ENCODE peak calls at places on chromosomes 1 and 21, in nine cellular contexts. R is HAP-1, E is stomach, W is fibroblast of mammary gland, V is fibroblast of gingiva, U is NCI-H1092 treated with DMSO at 0.1 percent for 48 hours, A is adipocyte, I is neuronal stem cell, N is astrocyte of the hippocampus. T is an unnamed sample.
A peak's percentile ranks its signal among the peaks of the same experiment; 100 is the strongest.

GRCh38 chr1:234272656-234273312 is 100.5 kb upstream of the COA6 start:
- DNase-seq in E (no peak), W (no peak), A (no peak), U (peak; percentile 83), N (no peak), V (no peak), R (no peak), I (no peak), T (no peak)

GRCh38 chr1:203340112-203340804 is 10.7 kb downstream of the FMOD start:
- DNase-seq in U (peak; percentile 91), N (peak; percentile 88), R (peak; percentile 77), A (peak; percentile 96), E (peak; percentile 81), V (peak; percentile 72), I (peak; percentile 72), W (peak; percentile 87), T (peak; percentile 67)

GRCh38 chr1:193283026-193283425 is 96.6 kb upstream of the B3GALT2 start:
- DNase-seq in E (no peak), I (no peak), A (peak; percentile 43), U (no peak), R (no peak), V (peak; percentile 36), N (peak; percentile 53), W (peak; percentile 60), T (no peak)

GRCh38 chr1:178645826-178646200 is 79.2 kb upstream of the RALGPS2 start:
- DNase-seq in V (peak; percentile 55), A (peak; percentile 48), N (peak; percentile 58), R (no peak), E (no peak), I (no peak), U (no peak), W (peak; percentile 53), T (no peak)

GRCh38 chr1:147169171-147169570 is 3.1 kb downstream of the PRKAB2 start:
- DNase-seq in E (no peak), I (no peak), R (no peak), A (peak; percentile 18), V (no peak), W (no peak), U (no peak), N (peak; percentile 20), T (no peak)

GRCh38 chr21:44353200-44353970 is at the start of gene TRPM2:
- DNase-seq in V (peak; percentile 33), R (no peak), U (no peak), I (no peak), W (peak; percentile 30), N (no peak), A (peak; percentile 52), E (peak; percentile 40), T (no peak)

GRCh38 chr1:10007161-10007560 is 10.1 kb downstream of the RBP7 start:
- DNase-seq in N (peak; percentile 34), E (peak; percentile 74), V (no peak), R (peak; percentile 36), I (no peak), A (no peak), U (no peak), W (no peak), T (no peak)

GRCh38 chr1:84719477-84720274 is 29.4 kb upstream of the SSX2IP start:
- DNase-seq in V (peak; percentile 50), U (no peak), W (no peak), I (no peak), E (no peak), N (peak; percentile 31), A (peak; percentile 92), R (no peak), T (no peak)

GRCh38 chr1:47409311-47410085 is 6.6 kb upstream of the FOXE3 start:
- DNase-seq in R (no peak), I (no peak), N (peak; percentile 86), A (peak; percentile 90), V (peak; percentile 82), E (no peak), W (peak; percentile 57), U (no peak), T (peak; percentile 48)

GRCh38 chr1:177103005-177103404 is 61.5 kb downstream of the ASTN1 start:
- DNase-seq in V (no peak), A (no peak), U (no peak), I (no peak), W (no peak), N (peak; percentile 16), E (no peak), R (no peak), T (no peak)

GRCh38 chr1:187275985-187276580 is 447.3 kb downstream of the PLA2G4A start:
- DNase-seq in R (no peak), E (no peak), W (no peak), A (no peak), I (no peak), U (no peak), V (no peak), N (no peak), T (no peak)

GRCh38 chr1:194076646-194077045 is 890.2 kb upstream of the B3GALT2 start:
- DNase-seq in R (no peak), N (no peak), V (no peak), W (no peak), U (no peak), E (no peak), A (peak; percentile 6), I (no peak), T (no peak)

GRCh38 chr1:37477198-37477931 is 3.0 kb downstream of the ZC3H12A start:
- DNase-seq in A (peak; percentile 45), U (no peak), W (peak; percentile 38), I (no peak), R (no peak), N (peak; percentile 87), E (peak; percentile 87), V (no peak), T (no peak)

GRCh38 chr1:186014370-186015030 is 280.3 kb downstream of the HMCN1 start:
- DNase-seq in U (no peak), E (no peak), R (no peak), V (no peak), I (no peak), W (peak; percentile 56), N (peak; percentile 23), A (peak; percentile 31), T (no peak)

GRCh38 chr1:67359592-67359991 is 51.9 kb downstream of the IL12RB2 start:
- DNase-seq in N (no peak), E (no peak), I (no peak), R (no peak), W (no peak), A (no peak), U (no peak), V (no peak), T (no peak)

GRCh38 chr1:184160942-184161698 is 109.6 kb downstream of the TSEN15 start:
- DNase-seq in N (no peak), R (no peak), V (peak; percentile 32), A (peak; percentile 79), I (no peak), E (no peak), U (no peak), W (peak; percentile 78), T (no peak)

GRCh38 chr1:207291723-207292122 is 29.8 kb upstream of the CD55 start:
- DNase-seq in E (no peak), U (no peak), R (no peak), I (no peak), V (no peak), A (no peak), N (no peak), W (no peak), T (no peak)

GRCh38 chr1:52238474-52238873 is 96.6 kb downstream of the ZFYVE9 start:
- DNase-seq in V (no peak), E (no peak), A (no peak), N (peak; percentile 11), W (peak; percentile 77), U (no peak), R (no peak), I (no peak), T (no peak)

GRCh38 chr1:61191140-61191720 is 108.9 kb downstream of the NFIA start:
- DNase-seq in A (no peak), U (no peak), V (no peak), W (no peak), R (no peak), N (no peak), I (no peak), E (no peak), T (no peak)

GRCh38 chr1:117753232-117753631 is 147.4 kb downstream of the TENT5C start:
- DNase-seq in N (no peak), R (no peak), A (no peak), I (no peak), U (no peak), E (no peak), W (no peak), V (no peak), T (no peak)

GRCh38 chr1:23878668-23879067 is 10.6 kb upstream of the FUCA1 start:
- DNase-seq in W (no peak), N (no peak), U (no peak), E (no peak), I (no peak), V (no peak), A (no peak), R (no peak), T (no peak)

GRCh38 chr1:169240449-169241242 is 127.0 kb downstream of the NME7 start:
- DNase-seq in U (no peak), N (peak; percentile 4), A (no peak), E (no peak), V (peak; percentile 5), I (no peak), R (no peak), W (peak; percentile 51), T (no peak)

GRCh38 chr1:210200090-210200736 is 32.4 kb upstream of the SERTAD4 start:
- DNase-seq in E (no peak), V (no peak), N (no peak), W (no peak), U (peak; percentile 10), R (no peak), A (no peak), I (no peak), T (no peak)

GRCh38 chr1:15985611-15986272 is 9.8 kb upstream of the ZBTB17 start:
- DNase-seq in A (no peak), U (no peak), R (no peak), E (no peak), W (no peak), N (peak; percentile 68), I (no peak), V (no peak), T (no peak)

GRCh38 chr1:29121516-29121937 is 2.2 kb downstream of the TMEM200B start:
- DNase-seq in N (peak; percentile 55), U (no peak), V (no peak), E (no peak), I (peak; percentile 32), A (no peak), W (no peak), R (no peak), T (peak; percentile 50)

GRCh38 chr1:215192306-215192705 is 109.8 kb downstream of the KCNK2 start:
- DNase-seq in E (no peak), A (peak; percentile 72), I (no peak), V (peak; percentile 76), R (no peak), W (peak; percentile 83), N (peak; percentile 47), U (no peak), T (no peak)

GRCh38 chr21:29938968-29939858 is 583 bp downstream of the GRIK1 start:
- DNase-seq in E (no peak), A (peak; percentile 34), N (peak; percentile 50), W (peak; percentile 2), U (peak; percentile 49), I (peak; percentile 41), V (peak; percentile 5), R (no peak), T (peak; percentile 28)

GRCh38 chr1:10614377-10615225 is 139.9 kb downstream of the PEX14 start:
- DNase-seq in N (no peak), E (no peak), V (no peak), R (no peak), W (no peak), I (no peak), A (no peak), U (no peak), T (no peak)

GRCh38 chr1:22258696-22259095 is 115.8 kb upstream of the WNT4 start:
- DNase-seq in N (no peak), W (no peak), E (no peak), A (no peak), V (no peak), R (no peak), U (no peak), I (no peak), T (no peak)

T was measured in mesothelial cell of epicardium.